ENCODE peak calls at places on chromosomes 2 and 18, in five cellular contexts. One of them, this sample, is unnamed.

GRCh38 chr2:124250433-124250832 is 225.3 kb downstream of the CNTNAP5 start:
- DNase-seq in NCI-H226: no peak
- DNase-seq in stimulated activated CD8-positive, alpha-beta memory T cell treated with anti-CD3 and anti-CD28 coated beads, Interleukin-12 subunit alpha, Interleukin-12 subunit beta, amount 100 ng/mL, for 1 hour: no peak
- DNase-seq in NCI-H146: peak; percentile 72
- DNase-seq in NCI-H2081: no peak
- DNase-seq in this sample: no peak

GRCh38 chr2:40315684-40316083 is 136.2 kb downstream of the SLC8A1 start:
- DNase-seq in NCI-H2081: peak; percentile 62
- DNase-seq in stimulated activated CD8-positive, alpha-beta memory T cell treated with anti-CD3 and anti-CD28 coated beads, Interleukin-12 subunit alpha, Interleukin-12 subunit beta, amount 100 ng/mL, for 1 hour: no peak
- DNase-seq in NCI-H226: peak; percentile 33
- DNase-seq in NCI-H146: no peak
- DNase-seq in this sample: no peak

GRCh38 chr2:73870084-73870483 is 22.7 kb upstream of the ACTG2 start:
- DNase-seq in NCI-H146: no peak
- DNase-seq in NCI-H2081: no peak
- DNase-seq in stimulated activated CD8-positive, alpha-beta memory T cell treated with anti-CD3 and anti-CD28 coated beads, Interleukin-12 subunit alpha, Interleukin-12 subunit beta, amount 100 ng/mL, for 1 hour: no peak
- DNase-seq in NCI-H226: peak; percentile 53
- DNase-seq in this sample: no peak

GRCh38 chr2:170022692-170023091 is 155.3 kb upstream of the MYO3B start:
- DNase-seq in NCI-H2081: no peak
- DNase-seq in NCI-H146: no peak
- DNase-seq in stimulated activated CD8-positive, alpha-beta memory T cell treated with anti-CD3 and anti-CD28 coated beads, Interleukin-12 subunit alpha, Interleukin-12 subunit beta, amount 100 ng/mL, for 1 hour: no peak
- DNase-seq in NCI-H226: peak; percentile 39
- DNase-seq in this sample: no peak

GRCh38 chr2:239554761-239555565 is 154.1 kb upstream of the HDAC4 start:
- DNase-seq in NCI-H2081: no peak
- DNase-seq in stimulated activated CD8-positive, alpha-beta memory T cell treated with anti-CD3 and anti-CD28 coated beads, Interleukin-12 subunit alpha, Interleukin-12 subunit beta, amount 100 ng/mL, for 1 hour: no peak
- DNase-seq in NCI-H146: no peak
- DNase-seq in NCI-H226: no peak
- DNase-seq in this sample: no peak

GRCh38 chr2:159208449-159208848 is 78.1 kb downstream of the WDSUB1 start:
- DNase-seq in NCI-H146: no peak
- DNase-seq in NCI-H2081: no peak
- DNase-seq in stimulated activated CD8-positive, alpha-beta memory T cell treated with anti-CD3 and anti-CD28 coated beads, Interleukin-12 subunit alpha, Interleukin-12 subunit beta, amount 100 ng/mL, for 1 hour: no peak
- DNase-seq in NCI-H226: no peak
- DNase-seq in this sample: no peak

GRCh38 chr18:28134774-28135173 is 42.2 kb downstream of the CDH2 start:
- DNase-seq in NCI-H146: no peak
- DNase-seq in NCI-H226: no peak
- DNase-seq in NCI-H2081: no peak
- DNase-seq in stimulated activated CD8-positive, alpha-beta memory T cell treated with anti-CD3 and anti-CD28 coated beads, Interleukin-12 subunit alpha, Interleukin-12 subunit beta, amount 100 ng/mL, for 1 hour: no peak
- DNase-seq in this sample: no peak

GRCh38 chr18:44848931-44849330 is 168.2 kb downstream of the SETBP1 start:
- DNase-seq in NCI-H2081: peak; percentile 63
- DNase-seq in NCI-H146: no peak
- DNase-seq in NCI-H226: no peak
- DNase-seq in stimulated activated CD8-positive, alpha-beta memory T cell treated with anti-CD3 and anti-CD28 coated beads, Interleukin-12 subunit alpha, Interleukin-12 subunit beta, amount 100 ng/mL, for 1 hour: no peak
- DNase-seq in this sample: no peak

GRCh38 chr2:200405599-200406298 is 99.3 kb downstream of the SPATS2L start:
- DNase-seq in NCI-H2081: peak; percentile 38
- DNase-seq in stimulated activated CD8-positive, alpha-beta memory T cell treated with anti-CD3 and anti-CD28 coated beads, Interleukin-12 subunit alpha, Interleukin-12 subunit beta, amount 100 ng/mL, for 1 hour: no peak
- DNase-seq in NCI-H226: peak; percentile 82
- DNase-seq in NCI-H146: peak; percentile 82
- DNase-seq in this sample: no peak

GRCh38 chr2:190405995-190406394 is 2.2 kb upstream of the MFSD6 start:
- DNase-seq in stimulated activated CD8-positive, alpha-beta memory T cell treated with anti-CD3 and anti-CD28 coated beads, Interleukin-12 subunit alpha, Interleukin-12 subunit beta, amount 100 ng/mL, for 1 hour: no peak
- DNase-seq in NCI-H2081: no peak
- DNase-seq in NCI-H146: no peak
- DNase-seq in NCI-H226: no peak
- DNase-seq in this sample: no peak

GRCh38 chr18:24189664-24190346 is 50.9 kb downstream of the CABYR start:
- DNase-seq in NCI-H146: no peak
- DNase-seq in NCI-H226: no peak
- DNase-seq in NCI-H2081: no peak
- DNase-seq in stimulated activated CD8-positive, alpha-beta memory T cell treated with anti-CD3 and anti-CD28 coated beads, Interleukin-12 subunit alpha, Interleukin-12 subunit beta, amount 100 ng/mL, for 1 hour: no peak
- DNase-seq in this sample: no peak

GRCh38 chr2:75278314-75278713 is 79.0 kb upstream of the TACR1 start:
- DNase-seq in NCI-H146: no peak
- DNase-seq in stimulated activated CD8-positive, alpha-beta memory T cell treated with anti-CD3 and anti-CD28 coated beads, Interleukin-12 subunit alpha, Interleukin-12 subunit beta, amount 100 ng/mL, for 1 hour: no peak
- DNase-seq in NCI-H2081: no peak
- DNase-seq in NCI-H226: no peak
- DNase-seq in this sample: no peak

GRCh38 chr2:45944075-45944474 is 292.6 kb downstream of the PRKCE start:
- DNase-seq in NCI-H146: no peak
- DNase-seq in NCI-H226: peak; percentile 89
- DNase-seq in stimulated activated CD8-positive, alpha-beta memory T cell treated with anti-CD3 and anti-CD28 coated beads, Interleukin-12 subunit alpha, Interleukin-12 subunit beta, amount 100 ng/mL, for 1 hour: no peak
- DNase-seq in NCI-H2081: no peak
- DNase-seq in this sample: no peak

GRCh38 chr18:76968073-76968472 is 145.7 kb downstream of the ZNF236 start:
- DNase-seq in NCI-H2081: no peak
- DNase-seq in stimulated activated CD8-positive, alpha-beta memory T cell treated with anti-CD3 and anti-CD28 coated beads, Interleukin-12 subunit alpha, Interleukin-12 subunit beta, amount 100 ng/mL, for 1 hour: no peak
- DNase-seq in NCI-H226: no peak
- DNase-seq in NCI-H146: no peak
- DNase-seq in this sample: no peak

GRCh38 chr2:112541315-112542122 is 746 bp upstream of the POLR1B start:
- DNase-seq in NCI-H146: peak; percentile 93
- DNase-seq in stimulated activated CD8-positive, alpha-beta memory T cell treated with anti-CD3 and anti-CD28 coated beads, Interleukin-12 subunit alpha, Interleukin-12 subunit beta, amount 100 ng/mL, for 1 hour: peak; percentile 45
- DNase-seq in NCI-H2081: peak; percentile 87
- DNase-seq in NCI-H226: no peak
- DNase-seq in this sample: peak; percentile 95

GRCh38 chr2:241553512-241553830 is 5.1 kb upstream of the BOK start:
- DNase-seq in NCI-H146: no peak
- DNase-seq in NCI-H226: no peak
- DNase-seq in stimulated activated CD8-positive, alpha-beta memory T cell treated with anti-CD3 and anti-CD28 coated beads, Interleukin-12 subunit alpha, Interleukin-12 subunit beta, amount 100 ng/mL, for 1 hour: no peak
- DNase-seq in NCI-H2081: no peak
- DNase-seq in this sample: no peak

GRCh38 chr2:88585969-88586368 is 41.3 kb downstream of the EIF2AK3 start:
- DNase-seq in NCI-H146: no peak
- DNase-seq in NCI-H226: no peak
- DNase-seq in NCI-H2081: no peak
- DNase-seq in stimulated activated CD8-positive, alpha-beta memory T cell treated with anti-CD3 and anti-CD28 coated beads, Interleukin-12 subunit alpha, Interleukin-12 subunit beta, amount 100 ng/mL, for 1 hour: no peak
- DNase-seq in this sample: no peak

GRCh38 chr18:6561029-6561861 is 146.5 kb upstream of the L3MBTL4 start:
- DNase-seq in NCI-H146: no peak
- DNase-seq in stimulated activated CD8-positive, alpha-beta memory T cell treated with anti-CD3 and anti-CD28 coated beads, Interleukin-12 subunit alpha, Interleukin-12 subunit beta, amount 100 ng/mL, for 1 hour: no peak
- DNase-seq in NCI-H2081: no peak
- DNase-seq in NCI-H226: peak; percentile 77
- DNase-seq in this sample: no peak

GRCh38 chr2:176130153-176130916 is 830 bp downstream of the HOXD8 start:
- DNase-seq in NCI-H2081: peak; percentile 76
- DNase-seq in stimulated activated CD8-positive, alpha-beta memory T cell treated with anti-CD3 and anti-CD28 coated beads, Interleukin-12 subunit alpha, Interleukin-12 subunit beta, amount 100 ng/mL, for 1 hour: no peak
- DNase-seq in NCI-H226: no peak
- DNase-seq in NCI-H146: no peak
- DNase-seq in this sample: no peak

GRCh38 chr2:26009567-26009963 is 24.3 kb upstream of the RAB10 start:
- DNase-seq in NCI-H226: no peak
- DNase-seq in stimulated activated CD8-positive, alpha-beta memory T cell treated with anti-CD3 and anti-CD28 coated beads, Interleukin-12 subunit alpha, Interleukin-12 subunit beta, amount 100 ng/mL, for 1 hour: no peak
- DNase-seq in NCI-H146: no peak
- DNase-seq in NCI-H2081: no peak
- DNase-seq in this sample: no peak

GRCh38 chr2:197028230-197028629 is 101.7 kb upstream of the PGAP1 start:
- DNase-seq in NCI-H226: peak; percentile 93
- DNase-seq in NCI-H146: no peak
- DNase-seq in NCI-H2081: no peak
- DNase-seq in stimulated activated CD8-positive, alpha-beta memory T cell treated with anti-CD3 and anti-CD28 coated beads, Interleukin-12 subunit alpha, Interleukin-12 subunit beta, amount 100 ng/mL, for 1 hour: no peak
- DNase-seq in this sample: no peak

GRCh38 chr18:8607776-8608682 is 1.2 kb upstream of the RAB12 start:
- DNase-seq in NCI-H146: no peak
- DNase-seq in NCI-H2081: no peak
- DNase-seq in NCI-H226: no peak
- DNase-seq in stimulated activated CD8-positive, alpha-beta memory T cell treated with anti-CD3 and anti-CD28 coated beads, Interleukin-12 subunit alpha, Interleukin-12 subunit beta, amount 100 ng/mL, for 1 hour: no peak
- DNase-seq in this sample: peak; percentile 10

GRCh38 chr18:10228380-10228779 is 226.1 kb upstream of the APCDD1 start:
- DNase-seq in NCI-H2081: no peak
- DNase-seq in NCI-H226: no peak
- DNase-seq in NCI-H146: peak; percentile 26
- DNase-seq in stimulated activated CD8-positive, alpha-beta memory T cell treated with anti-CD3 and anti-CD28 coated beads, Interleukin-12 subunit alpha, Interleukin-12 subunit beta, amount 100 ng/mL, for 1 hour: no peak
- DNase-seq in this sample: no peak

This sample was measured in NCI-H2227 treated with DMSO at 0.1 percent for 48 hours.